ENCODE peak calls at places on chromosomes 4 and X, in five cellular contexts. C is iPS DF 6.9, N is upper lobe of left lung, I is stomach, X is tibial artery. K is an unnamed sample.

GRCh38 chrX:21658746-21659145 is 616 bp upstream of the KLHL34 start:
- DNase-seq in N (peak), I (no peak), C (no peak), X (no peak), K (no peak)

GRCh38 chrX:41167888-41168287 is 82.6 kb downstream of the USP9X start:
- DNase-seq in N (no peak), C (no peak), I (no peak), X (no peak), K (no peak)

GRCh38 chr4:147879676-147880075 is 147.8 kb downstream of the ARHGAP10 start:
- DNase-seq in C (no peak), I (no peak), N (no peak), X (no peak), K (no peak)

GRCh38 chr4:108149588-108150380 is 18.9 kb downstream of the LEF1 start:
- DNase-seq in C (no peak), X (no peak), N (no peak), I (no peak), K (no peak)

GRCh38 chr4:20353646-20354045 is 101.9 kb downstream of the SLIT2 start:
- DNase-seq in C (no peak), I (no peak), X (no peak), N (no peak), K (no peak)

GRCh38 chrX:1492421-1493012 is 39.8 kb upstream of the ASMTL start:
- DNase-seq in C (no peak), I (no peak), X (no peak), N (no peak), K (no peak)

GRCh38 chrX:97446298-97446882 is 562.7 kb downstream of the RPA4 start:
- DNase-seq in C (no peak), N (no peak), X (no peak), I (no peak), K (no peak)

GRCh38 chr4:118286685-118287084 is 66.1 kb downstream of the PRSS12 start:
- DNase-seq in N (no peak), I (no peak), C (no peak), X (no peak), K (no peak)

GRCh38 chr4:55851885-55852284 is 1.6 kb upstream of the EXOC1 start:
- DNase-seq in X (no peak), N (no peak), I (no peak), C (no peak), K (no peak)

GRCh38 chr4:117203231-117203630 is 117.9 kb upstream of the TRAM1L1 start:
- DNase-seq in I (no peak), X (no peak), N (no peak), C (no peak), K (no peak)

GRCh38 chrX:11968991-11969390 is 169.3 kb upstream of the FRMPD4 start:
- DNase-seq in C (no peak), X (no peak), N (no peak), I (no peak), K (no peak)

GRCh38 chrX:10034740-10035260 is 67.6 kb downstream of the CLDN34 start:
- DNase-seq in N (no peak), I (no peak), X (no peak), C (no peak), K (no peak)

DNA sequence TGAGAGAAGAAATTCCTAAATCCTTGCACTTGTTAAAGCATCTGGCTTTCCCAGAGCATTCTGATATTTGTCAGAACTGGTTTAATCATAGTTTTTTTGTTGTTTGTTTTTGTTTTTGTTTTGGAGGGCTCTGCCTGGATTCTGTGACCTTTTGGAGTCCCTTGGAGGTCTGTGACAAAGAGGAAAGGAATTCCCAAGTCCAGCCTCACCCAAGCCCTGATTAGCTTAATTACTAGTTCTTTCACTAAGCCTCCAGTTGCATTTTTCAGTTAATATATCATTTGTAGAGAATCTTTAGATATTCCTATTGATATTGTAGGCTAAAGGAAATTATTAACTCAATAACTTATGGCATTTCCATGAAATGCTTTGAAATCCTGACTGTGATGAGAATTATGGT is 689 bp downstream of the ACE2 start:
- DNase-seq in C (no peak), N (no peak), I (no peak), X (no peak), K (no peak)
- H3K27ac ChIP-seq in C (no peak), N (no peak), I (no peak), X (no peak), K (no peak)

GRCh38 chr4:78865451-78865850 is 73.8 kb downstream of the PAQR3 start:
- DNase-seq in N (no peak), X (no peak), I (no peak), C (no peak), K (no peak)

GRCh38 chr4:78863991-78864390 is 75.2 kb downstream of the PAQR3 start:
- DNase-seq in C (no peak), X (no peak), N (no peak), I (no peak), K (no peak)

GRCh38 chr4:78864405-78865024 is 74.7 kb downstream of the PAQR3 start:
- DNase-seq in I (no peak), C (peak), X (no peak), N (no peak), K (no peak)

GRCh38 chr4:78862314-78862737 is 76.9 kb downstream of the PAQR3 start:
- DNase-seq in C (no peak), N (no peak), I (no peak), X (no peak), K (no peak)

DNA sequence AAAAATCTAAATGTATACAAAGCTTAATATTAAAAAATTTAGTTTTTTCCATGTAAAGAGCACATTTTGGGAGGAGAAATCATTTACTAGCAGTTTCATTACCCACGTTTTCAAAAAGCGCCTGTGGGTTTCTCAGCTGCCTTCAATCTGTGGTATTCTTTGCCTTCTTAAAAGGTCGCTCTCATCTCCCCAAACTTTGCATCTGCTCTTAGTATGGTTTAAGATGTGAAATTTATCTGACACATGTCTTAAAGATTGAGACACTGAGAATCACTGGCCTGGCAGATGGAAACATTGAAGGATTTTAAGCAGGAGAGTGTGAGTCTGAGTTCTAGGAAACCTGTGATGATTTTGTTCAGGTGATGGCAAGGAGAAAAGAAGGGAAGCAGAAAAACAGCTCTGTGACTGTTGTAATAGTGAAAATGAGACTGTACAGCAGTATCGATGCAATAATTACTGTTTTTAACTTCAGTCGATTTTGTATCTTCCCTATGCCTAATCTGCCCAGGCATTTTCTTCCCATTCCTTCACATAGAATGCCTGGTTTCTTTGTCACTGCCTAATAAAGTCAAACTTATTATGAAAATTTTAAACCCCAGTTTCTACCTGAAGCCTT is 75.9 kb downstream of the PAQR3 start:
- DNase-seq in N (no peak), X (no peak), I (no peak), C (no peak), K (no peak)
- H3K27ac ChIP-seq in N (no peak), X (no peak), I (no peak), C (no peak), K (no peak)

GRCh38 chr4:69122476-69122875 is 26.2 kb downstream of the UGT2B7 start:
- DNase-seq in C (no peak), X (no peak), N (no peak), I (no peak), K (no peak)

GRCh38 chr4:69120869-69121268 is 24.6 kb downstream of the UGT2B7 start:
- DNase-seq in X (no peak), N (no peak), C (no peak), I (no peak), K (no peak)

GRCh38 chr4:69124941-69125340 is 28.7 kb downstream of the UGT2B7 start:
- DNase-seq in I (no peak), N (no peak), C (no peak), X (no peak), K (no peak)

DNA sequence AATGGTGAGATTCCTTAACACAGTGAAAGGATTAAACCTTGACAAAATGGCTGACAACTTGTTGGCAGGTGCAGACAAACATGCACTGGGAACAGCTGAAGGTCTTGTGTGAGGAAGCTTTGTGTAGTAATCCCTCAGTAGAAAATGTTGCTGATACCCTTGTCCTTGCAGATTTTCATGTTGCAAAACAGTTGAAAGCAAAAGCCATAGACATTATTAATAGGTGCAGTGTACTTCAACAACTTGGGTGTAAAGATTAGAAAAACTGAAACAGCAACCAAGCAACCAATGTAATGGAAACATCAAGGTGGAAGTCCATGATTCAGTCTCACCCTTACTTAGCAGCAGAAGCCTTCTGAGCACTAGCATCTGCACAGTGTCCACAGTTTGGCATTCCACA is 29.8 kb downstream of the UGT2B7 start:
- DNase-seq in I (no peak), N (no peak), C (no peak), X (no peak), K (no peak)
- H3K27ac ChIP-seq in I (no peak), N (no peak), C (no peak), X (no peak), K (no peak)

GRCh38 chrX:48917139-48917980 is 1.5 kb downstream of the PIM2 start:
- DNase-seq in C (no peak), X (peak), N (peak), I (peak), K (peak)

GRCh38 chrX:48919947-48920712 is 1.3 kb upstream of the PIM2 start:
- DNase-seq in N (no peak), C (no peak), I (no peak), X (no peak), K (peak)

GRCh38 chrX:48918644-48919340 is at the start of gene PIM2:
- DNase-seq in X (peak), I (peak), C (no peak), N (peak), K (peak)

GRCh38 chrX:48919360-48919821 is 567 bp upstream of the PIM2 start:
- DNase-seq in C (no peak), X (no peak), N (no peak), I (no peak), K (no peak)

GRCh38 chrX:48918303-48918643 is 551 bp downstream of the PIM2 start:
- DNase-seq in N (no peak), X (no peak), C (no peak), I (no peak), K (no peak)
- H3K27ac ChIP-seq in N (peak), X (peak), C (no peak), I (peak), K (peak)

DNA sequence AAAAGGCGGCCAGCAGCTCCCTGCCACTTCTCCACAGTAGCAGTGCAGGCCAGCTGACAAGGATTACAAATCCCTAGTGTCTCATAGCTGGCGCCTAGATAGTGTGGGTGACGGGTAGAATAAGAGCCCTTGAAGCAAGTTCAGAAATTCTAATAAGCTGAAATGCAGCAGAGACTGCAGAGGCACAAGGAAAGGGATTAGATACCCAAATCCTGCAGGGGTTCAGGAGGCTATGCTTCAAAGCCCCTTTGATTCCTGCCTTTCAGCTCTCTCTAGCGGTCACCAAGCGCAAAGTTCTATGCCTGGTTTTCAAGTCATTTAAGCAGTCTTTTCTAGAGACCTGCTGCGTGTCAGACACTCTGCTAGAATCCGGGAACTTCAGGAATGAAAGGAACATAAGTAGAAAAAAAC is 79.2 kb downstream of the RLIM start:
- DNase-seq in X (peak), C (no peak), N (no peak), I (no peak), K (no peak)
- H3K27ac ChIP-seq in X (peak), C (no peak), N (peak), I (peak), K (no peak)

GRCh38 chr4:156692016-156692415 is 279.6 kb downstream of the PDGFC start:
- DNase-seq in I (no peak), X (no peak), C (no peak), N (no peak), K (no peak)

GRCh38 chr4:156685308-156685707 is 286.3 kb downstream of the PDGFC start:
- DNase-seq in C (no peak), N (no peak), I (no peak), X (no peak), K (no peak)

DNA sequence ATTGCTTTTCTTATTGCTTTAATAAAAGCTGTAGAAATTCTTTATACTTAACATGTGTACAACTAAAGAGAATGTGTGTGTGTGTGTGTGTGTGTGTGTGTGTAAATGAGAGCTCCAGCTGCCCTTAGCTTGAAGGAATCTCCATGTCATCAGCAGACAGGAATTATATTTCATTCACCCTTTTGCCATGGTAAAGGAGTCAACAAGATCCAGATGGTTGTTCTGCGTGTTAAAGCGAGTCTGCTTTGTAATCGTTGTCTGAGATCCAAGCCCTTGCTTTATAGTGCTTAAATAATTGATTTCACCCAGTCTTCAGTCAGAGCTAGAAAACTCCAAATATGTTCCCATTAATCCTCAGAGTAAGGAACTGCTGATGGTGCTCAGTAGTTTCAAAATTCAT is 285.5 kb downstream of the PDGFC start:
- DNase-seq in I (no peak), C (no peak), N (no peak), X (no peak), K (no peak)
- H3K27ac ChIP-seq in I (no peak), C (no peak), N (no peak), X (no peak), K (no peak)

DNA sequence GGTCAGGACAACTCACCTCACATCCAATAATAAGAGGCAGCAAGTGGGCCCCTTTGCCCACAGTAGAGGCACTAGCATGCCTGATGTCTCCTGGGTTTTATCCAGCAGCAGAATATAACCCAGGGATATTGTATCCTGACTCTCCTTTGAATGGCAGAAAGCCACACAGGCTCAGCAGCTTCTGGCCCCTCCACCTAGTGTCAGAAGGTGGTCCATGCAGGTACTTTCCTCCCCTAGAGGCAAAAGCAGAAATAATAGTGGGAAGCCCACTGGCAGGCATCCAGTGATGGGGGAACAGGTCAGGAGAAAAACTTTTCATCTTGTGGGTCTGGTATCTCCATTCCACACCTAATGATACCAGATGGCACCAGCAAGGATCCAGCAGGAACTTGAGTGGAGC is 75.5 kb upstream of the IRS4 start:
- DNase-seq in I (no peak), N (no peak), C (no peak), X (no peak), K (no peak)
- H3K27ac ChIP-seq in I (no peak), N (no peak), C (no peak), X (no peak), K (no peak)